ENCODE peak calls at places on chromosomes 4 and X, in six cellular contexts. V is NCI-H524 treated with DMSO at 0.1 percent for 48 hours; I is A549; A is NCI-H1105; Q is fibroblast of lung; W is stimulated activated CD8-positive, alpha-beta memory T cell treated with anti-CD3 and anti-CD28 coated beads, Interleukin-2, amount 100 ng/mL, for 1 hour. B is an unnamed sample.

GRCh38 chrX:49242545-49243066 is 7.3 kb downstream of the CCDC22 start:
- DNase-seq in V (no peak), I (no peak), A (no peak), Q (no peak), W (no peak), B (no peak)

GRCh38 chr4:1475277-1476139 is 69.3 kb upstream of the NKX1-1 start:
- DNase-seq in V (no peak), I (no peak), A (no peak), Q (no peak), W (no peak), B (no peak)

GRCh38 chr4:68011684-68012083 is 48.4 kb upstream of the TMPRSS11A start:
- DNase-seq in V (no peak), I (no peak), A (no peak), Q (peak; percentile 42), W (no peak), B (no peak)

GRCh38 chrX:48025561-48025960 is 18.8 kb downstream of the SPACA5 start:
- DNase-seq in V (peak; percentile 11), I (peak; percentile 15), A (peak; percentile 45), Q (peak; percentile 41), W (no peak), B (peak; percentile 20)

GRCh38 chrX:10568428-10568827 is 52.0 kb downstream of the MID1 start:
- DNase-seq in V (no peak), I (no peak), A (no peak), Q (peak; percentile 10), W (no peak), B (no peak)

GRCh38 chr4:159117564-159117963 is 14.7 kb downstream of the RAPGEF2 start:
- DNase-seq in V (no peak), I (no peak), A (no peak), Q (no peak), W (no peak), B (no peak)

GRCh38 chr4:107261241-107261874 is 225.2 kb upstream of the DKK2 start:
- DNase-seq in V (no peak), I (no peak), A (no peak), Q (peak; percentile 64), W (no peak), B (no peak)

GRCh38 chr4:120156115-120156718 is 89.6 kb upstream of the MAD2L1 start:
- DNase-seq in V (no peak), I (peak; percentile 3), A (peak; percentile 8), Q (peak; percentile 69), W (no peak), B (peak; percentile 34)

GRCh38 chrX:41150043-41150442 is 64.8 kb downstream of the USP9X start:
- DNase-seq in V (no peak), I (no peak), A (no peak), Q (no peak), W (no peak), B (no peak)

GRCh38 chr4:147725673-147726072 is 6.2 kb upstream of the ARHGAP10 start:
- DNase-seq in V (no peak), I (no peak), A (no peak), Q (peak; percentile 29), W (no peak), B (no peak)

GRCh38 chr4:81335221-81335912 is 120.3 kb upstream of the PRKG2 start:
- DNase-seq in V (no peak), I (no peak), A (no peak), Q (no peak), W (no peak), B (no peak)

GRCh38 chr4:65437102-65437501 is 233.2 kb downstream of the EPHA5 start:
- DNase-seq in V (no peak), I (no peak), A (peak; percentile 6), Q (peak; percentile 15), W (no peak), B (no peak)

GRCh38 chr4:112214397-112215264 is 17.0 kb upstream of the AP1AR start:
- DNase-seq in V (no peak), I (peak; percentile 46), A (no peak), Q (peak; percentile 19), W (no peak), B (no peak)

GRCh38 chrX:118973389-118974087 is 880 bp upstream of the LONRF3 start:
- DNase-seq in V (no peak), I (no peak), A (no peak), Q (no peak), W (no peak), B (no peak)

GRCh38 chr4:163755013-163755412 is 260.5 kb downstream of the TMA16 start:
- DNase-seq in V (no peak), I (no peak), A (peak; percentile 1), Q (peak; percentile 23), W (no peak), B (no peak)

GRCh38 chr4:46937493-46937892 is 28.4 kb upstream of the COX7B2 start:
- DNase-seq in V (no peak), I (no peak), A (no peak), Q (peak; percentile 22), W (no peak), B (no peak)

GRCh38 chrX:31590581-31591113 is 518.8 kb upstream of the FTHL17 start:
- DNase-seq in V (no peak), I (no peak), A (no peak), Q (peak; percentile 69), W (no peak), B (no peak)

GRCh38 chr4:163415668-163416067 is 57.9 kb downstream of the TKTL2 start:
- DNase-seq in V (no peak), I (no peak), A (no peak), Q (no peak), W (no peak), B (no peak)

GRCh38 chr4:5526070-5526831 is 182.1 kb downstream of the EVC2 start:
- DNase-seq in V (no peak), I (no peak), A (no peak), Q (peak; percentile 12), W (no peak), B (no peak)

GRCh38 chr4:129064717-129065116 is 28.6 kb downstream of the SCLT1 start:
- DNase-seq in V (no peak), I (no peak), A (no peak), Q (peak; percentile 76), W (no peak), B (no peak)

GRCh38 chrX:112614640-112615039 is 65.1 kb downstream of the LHFPL1 start:
- DNase-seq in V (no peak), I (no peak), A (no peak), Q (peak; percentile 52), W (no peak), B (no peak)

GRCh38 chr4:76896731-76897521 is 1.0 kb downstream of the SOWAHB start:
- DNase-seq in V (no peak), I (peak; percentile 19), A (peak; percentile 43), Q (peak; percentile 41), W (no peak), B (peak; percentile 13)

GRCh38 chr4:77360451-77360850 is 203.4 kb downstream of the CCNG2 start:
- DNase-seq in V (peak; percentile 1), I (no peak), A (peak; percentile 69), Q (no peak), W (no peak), B (peak; percentile 82)

GRCh38 chr4:182929296-182929695 is 12.1 kb upstream of the DCTD start:
- DNase-seq in V (no peak), I (no peak), A (no peak), Q (peak; percentile 96), W (no peak), B (no peak)

GRCh38 chr4:56653461-56654237 is 27.4 kb downstream of the HOPX start:
- DNase-seq in V (no peak), I (no peak), A (no peak), Q (peak; percentile 18), W (no peak), B (no peak)

GRCh38 chr4:89324671-89325070 is 17.1 kb upstream of the GPRIN3 start:
- DNase-seq in V (no peak), I (no peak), A (no peak), Q (peak; percentile 60), W (no peak), B (no peak)

GRCh38 chr4:6134612-6135220 is 65.6 kb downstream of the JAKMIP1 start:
- DNase-seq in V (no peak), I (peak; percentile 31), A (no peak), Q (no peak), W (peak; percentile 14), B (no peak)

GRCh38 chr4:139666735-139667266 is 1.2 kb downstream of the MGST2 start:
- DNase-seq in V (no peak), I (no peak), A (peak; percentile 14), Q (peak; percentile 64), W (no peak), B (peak; percentile 72)

GRCh38 chr4:132642196-132642817 is 506.8 kb upstream of the PCDH10 start:
- DNase-seq in V (peak; percentile 0), I (peak; percentile 12), A (no peak), Q (peak; percentile 33), W (no peak), B (peak; percentile 17)

GRCh38 chrX:121869876-121870477 is 822.6 kb downstream of the GLUD2 start:
- DNase-seq in V (no peak), I (no peak), A (no peak), Q (no peak), W (no peak), B (no peak)

GRCh38 chr4:28247805-28248204 is 1387.2 kb downstream of the STIM2 start:
- DNase-seq in V (no peak), I (no peak), A (no peak), Q (no peak), W (no peak), B (no peak)

GRCh38 chr4:121199742-121200561 is 35.8 kb upstream of the TNIP3 start:
- DNase-seq in V (no peak), I (no peak), A (no peak), Q (no peak), W (no peak), B (no peak)

GRCh38 chr4:70613893-70614572 is 14.5 kb upstream of the ENAM start:
- DNase-seq in V (no peak), I (no peak), A (no peak), Q (no peak), W (no peak), B (no peak)

GRCh38 chrX:106415276-106415895 is 196.4 kb upstream of the RADX start:
- DNase-seq in V (peak; percentile 2), I (no peak), A (peak; percentile 20), Q (peak; percentile 6), W (no peak), B (no peak)

GRCh38 chrX:67734111-67734753 is 190.4 kb downstream of the AR start:
- DNase-seq in V (no peak), I (no peak), A (no peak), Q (no peak), W (no peak), B (no peak)

GRCh38 chr4:98778206-98778605 is 119.8 kb upstream of the TSPAN5 start:
- DNase-seq in V (no peak), I (peak; percentile 55), A (no peak), Q (peak; percentile 80), W (no peak), B (no peak)